ENCODE peak calls at places on chromosomes 13 and 19, in five cellular contexts. One of them, this sample, is unnamed.

GRCh38 chr19:18878058-18878797 is 17.7 kb downstream of the CERS1 start:
- DNase-seq in GM23338: no peak
- DNase-seq in right lobe of liver: no peak
- DNase-seq in heart left ventricle: no peak
- DNase-seq in PC-9: no peak
- DNase-seq in this sample: no peak

GRCh38 chr19:1266116-1266817 is 2.9 kb upstream of the CIRBP start:
- DNase-seq in PC-9: peak; percentile 55
- DNase-seq in heart left ventricle: peak; percentile 91
- DNase-seq in right lobe of liver: peak; percentile 96
- DNase-seq in GM23338: peak; percentile 88
- DNase-seq in this sample: peak; percentile 82

GRCh38 chr19:3039125-3039524 is 10.0 kb upstream of the TLE2 start:
- DNase-seq in heart left ventricle: no peak
- DNase-seq in PC-9: no peak
- DNase-seq in right lobe of liver: no peak
- DNase-seq in GM23338: no peak
- DNase-seq in this sample: no peak

GRCh38 chr19:48479686-48480085 is 10.5 kb downstream of the CYTH2 start:
- DNase-seq in PC-9: no peak
- DNase-seq in heart left ventricle: no peak
- DNase-seq in right lobe of liver: no peak
- DNase-seq in GM23338: peak; percentile 38
- DNase-seq in this sample: no peak

GRCh38 chr19:18330865-18331264 is 8.0 kb upstream of the LSM4 start:
- DNase-seq in right lobe of liver: no peak
- DNase-seq in GM23338: no peak
- DNase-seq in PC-9: no peak
- DNase-seq in heart left ventricle: no peak
- DNase-seq in this sample: no peak

GRCh38 chr13:48600374-48601364 is 53.1 kb upstream of the CYSLTR2 start:
- DNase-seq in GM23338: no peak
- DNase-seq in PC-9: no peak
- DNase-seq in heart left ventricle: no peak
- DNase-seq in right lobe of liver: no peak
- DNase-seq in this sample: no peak

GRCh38 chr19:38488811-38489481 is 55.5 kb downstream of the RYR1 start:
- DNase-seq in heart left ventricle: no peak
- DNase-seq in right lobe of liver: no peak
- DNase-seq in GM23338: no peak
- DNase-seq in PC-9: no peak
- DNase-seq in this sample: no peak

GRCh38 chr13:74250738-74251190 is 116.6 kb upstream of the KLF12 start:
- DNase-seq in right lobe of liver: no peak
- DNase-seq in PC-9: no peak
- DNase-seq in GM23338: no peak
- DNase-seq in heart left ventricle: no peak
- DNase-seq in this sample: no peak

GRCh38 chr13:51924756-51925544 is 63.2 kb downstream of the CCDC70 start:
- DNase-seq in GM23338: no peak
- DNase-seq in heart left ventricle: no peak
- DNase-seq in PC-9: no peak
- DNase-seq in right lobe of liver: no peak
- DNase-seq in this sample: no peak

GRCh38 chr13:51921790-51922740 is 60.3 kb downstream of the CCDC70 start:
- DNase-seq in right lobe of liver: no peak
- DNase-seq in GM23338: no peak
- DNase-seq in PC-9: no peak
- DNase-seq in heart left ventricle: no peak
- DNase-seq in this sample: no peak

GRCh38 chr13:51923983-51924539 is 62.3 kb downstream of the CCDC70 start:
- DNase-seq in GM23338: peak; percentile 75
- DNase-seq in heart left ventricle: peak; percentile 7
- DNase-seq in PC-9: no peak
- DNase-seq in right lobe of liver: no peak
- DNase-seq in this sample: no peak

GRCh38 chr13:51920786-51921185 is 59.0 kb downstream of the CCDC70 start:
- DNase-seq in right lobe of liver: no peak
- DNase-seq in heart left ventricle: no peak
- DNase-seq in GM23338: no peak
- DNase-seq in PC-9: no peak
- DNase-seq in this sample: no peak

GRCh38 chr13:51922771-51923480 is 61.2 kb downstream of the CCDC70 start:
- DNase-seq in PC-9: no peak
- DNase-seq in right lobe of liver: no peak
- DNase-seq in GM23338: no peak
- DNase-seq in heart left ventricle: no peak
- DNase-seq in this sample: no peak
- H3K4me1 ChIP-seq in PC-9: no peaks in the 10 kb centered on the region
- H3K4me1 ChIP-seq in right lobe of liver: no peaks in the 10 kb centered on the region
- H3K4me1 ChIP-seq in GM23338: no peaks in the 10 kb centered on the region
- H3K4me1 ChIP-seq in heart left ventricle: peaks cover 5% of the 10 kb centered on the region
- H3K4me1 ChIP-seq in this sample: no peaks in the 10 kb centered on the region

GRCh38 chr13:23680836-23681235 is 110.6 kb downstream of the TNFRSF19 start:
- DNase-seq in heart left ventricle: no peak
- DNase-seq in GM23338: no peak
- DNase-seq in right lobe of liver: no peak
- DNase-seq in PC-9: no peak
- DNase-seq in this sample: no peak

GRCh38 chr13:23674795-23675640 is 104.8 kb downstream of the TNFRSF19 start:
- DNase-seq in heart left ventricle: no peak
- DNase-seq in PC-9: peak; percentile 64
- DNase-seq in right lobe of liver: no peak
- DNase-seq in GM23338: no peak
- DNase-seq in this sample: no peak

GRCh38 chr13:23681253-23681652 is 111.0 kb downstream of the TNFRSF19 start:
- DNase-seq in GM23338: no peak
- DNase-seq in right lobe of liver: no peak
- DNase-seq in PC-9: no peak
- DNase-seq in heart left ventricle: no peak
- DNase-seq in this sample: no peak

GRCh38 chr13:23679214-23679613 is 109.0 kb downstream of the TNFRSF19 start:
- DNase-seq in PC-9: no peak
- DNase-seq in heart left ventricle: no peak
- DNase-seq in right lobe of liver: no peak
- DNase-seq in GM23338: no peak
- DNase-seq in this sample: no peak

GRCh38 chr13:23678768-23679167 is 108.6 kb downstream of the TNFRSF19 start:
- DNase-seq in right lobe of liver: no peak
- DNase-seq in PC-9: no peak
- DNase-seq in heart left ventricle: no peak
- DNase-seq in GM23338: no peak
- DNase-seq in this sample: no peak
- H3K4me1 ChIP-seq in right lobe of liver: no peaks in the 10 kb centered on the region
- H3K4me1 ChIP-seq in PC-9: peaks cover 12% of the 10 kb centered on the region
- H3K4me1 ChIP-seq in heart left ventricle: peaks cover 4% of the 10 kb centered on the region
- H3K4me1 ChIP-seq in GM23338: peaks cover 7% of the 10 kb centered on the region
- H3K4me1 ChIP-seq in this sample: peaks cover 3% of the 10 kb centered on the region

DNA sequence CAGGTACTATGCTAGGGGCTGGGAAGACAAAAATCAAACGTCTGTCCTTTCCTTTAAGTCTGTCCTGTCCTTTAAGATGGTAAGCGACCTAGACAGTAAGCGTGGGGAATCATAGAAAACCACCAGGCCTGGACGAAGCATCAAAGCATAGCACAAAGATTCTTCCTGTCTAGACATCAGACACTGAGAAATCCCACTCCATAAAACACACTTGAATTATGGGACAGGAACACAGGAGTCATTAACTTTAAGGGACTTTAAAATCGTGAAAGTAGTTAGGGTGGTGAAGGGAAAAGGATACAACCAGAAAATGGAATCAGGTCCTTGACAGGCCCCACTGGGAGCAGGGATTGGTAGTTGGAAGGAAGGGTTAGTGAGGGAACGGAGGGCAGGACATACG is 31.7 kb upstream of the C1QTNF9 start:
- DNase-seq in GM23338: no peak
- DNase-seq in heart left ventricle: no peak
- DNase-seq in right lobe of liver: no peak
- DNase-seq in PC-9: no peak
- DNase-seq in this sample: no peak
- H3K4me1 ChIP-seq in GM23338: no peaks in the 10 kb centered on the region
- H3K4me1 ChIP-seq in heart left ventricle: peaks cover 34% of the 10 kb centered on the region
- H3K4me1 ChIP-seq in right lobe of liver: no peaks in the 10 kb centered on the region
- H3K4me1 ChIP-seq in PC-9: no peaks in the 10 kb centered on the region
- H3K4me1 ChIP-seq in this sample: peaks cover 67% of the 10 kb centered on the region

DNA sequence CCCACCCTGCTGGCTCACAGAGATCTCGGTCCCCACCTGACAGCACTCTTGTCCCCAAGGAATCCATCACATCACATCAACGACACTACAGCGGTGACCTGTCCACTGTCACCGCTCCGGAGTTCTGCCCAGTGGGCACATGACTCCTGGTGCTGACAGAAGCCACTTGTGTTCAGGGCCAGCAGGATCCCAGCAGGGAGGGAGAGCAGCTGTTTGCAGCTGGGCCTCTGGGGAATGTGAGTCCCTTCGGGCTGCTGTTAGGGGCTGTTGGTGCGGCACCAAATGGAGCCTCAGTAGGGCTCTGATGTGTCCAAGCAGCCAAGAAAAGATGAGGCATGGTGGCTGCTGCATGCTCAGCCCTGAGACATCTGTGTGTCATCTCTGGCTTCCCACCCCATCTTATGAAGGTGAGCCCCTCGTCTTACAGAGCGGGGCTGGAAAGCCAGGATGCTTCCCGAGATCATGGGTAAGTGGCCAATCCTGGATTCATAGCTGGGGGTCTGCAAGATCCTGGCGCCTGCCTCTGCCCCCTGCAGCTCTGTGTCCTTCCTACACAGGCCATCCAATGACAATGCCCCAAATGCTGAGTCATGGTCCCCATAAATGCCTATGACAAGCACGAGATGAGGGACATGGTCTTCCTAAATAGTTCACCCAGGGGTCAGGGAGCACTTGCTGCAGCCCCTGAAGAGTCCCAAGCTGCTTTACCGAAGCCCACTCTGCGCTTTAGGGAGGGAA is 56.0 kb downstream of the F2RL3 start:
- DNase-seq in GM23338: no peak
- DNase-seq in PC-9: no peak
- DNase-seq in heart left ventricle: peak; percentile 47
- DNase-seq in right lobe of liver: no peak
- DNase-seq in this sample: no peak
- H3K4me1 ChIP-seq in GM23338: no peaks in the 10 kb centered on the region
- H3K4me1 ChIP-seq in PC-9: no peaks in the 10 kb centered on the region
- H3K4me1 ChIP-seq in heart left ventricle: no peaks in the 10 kb centered on the region
- H3K4me1 ChIP-seq in right lobe of liver: no peaks in the 10 kb centered on the region
- H3K4me1 ChIP-seq in this sample: no peaks in the 10 kb centered on the region

GRCh38 chr19:15195987-15196682 is 4.7 kb downstream of the NOTCH3 start:
- DNase-seq in heart left ventricle: no peak
- DNase-seq in right lobe of liver: no peak
- DNase-seq in PC-9: peak; percentile 92
- DNase-seq in GM23338: peak; percentile 97
- DNase-seq in this sample: no peak
- H3K4me1 ChIP-seq in heart left ventricle: peaks cover 25% of the 10 kb centered on the region
- H3K4me1 ChIP-seq in right lobe of liver: peaks cover 3% of the 10 kb centered on the region
- H3K4me1 ChIP-seq in PC-9: peaks cover 44% of the 10 kb centered on the region
- H3K4me1 ChIP-seq in GM23338: peaks cover 19% of the 10 kb centered on the region
- H3K4me1 ChIP-seq in this sample: peaks cover 11% of the 10 kb centered on the region

GRCh38 chr13:20831254-20831653 is 57.5 kb upstream of the EEF1AKMT1 start:
- DNase-seq in right lobe of liver: no peak
- DNase-seq in PC-9: no peak
- DNase-seq in GM23338: no peak
- DNase-seq in heart left ventricle: no peak
- DNase-seq in this sample: no peak

GRCh38 chr13:20831933-20832332 is 58.2 kb upstream of the EEF1AKMT1 start:
- DNase-seq in GM23338: no peak
- DNase-seq in PC-9: no peak
- DNase-seq in heart left ventricle: no peak
- DNase-seq in right lobe of liver: no peak
- DNase-seq in this sample: no peak

GRCh38 chr13:20826810-20827560 is 53.2 kb upstream of the EEF1AKMT1 start:
- DNase-seq in right lobe of liver: no peak
- DNase-seq in GM23338: no peak
- DNase-seq in PC-9: no peak
- DNase-seq in heart left ventricle: no peak
- DNase-seq in this sample: no peak

GRCh38 chr13:20826301-20826700 is 52.5 kb upstream of the EEF1AKMT1 start:
- DNase-seq in GM23338: no peak
- DNase-seq in right lobe of liver: no peak
- DNase-seq in PC-9: no peak
- DNase-seq in heart left ventricle: no peak
- DNase-seq in this sample: no peak

GRCh38 chr13:20828540-20829364 is 55.0 kb upstream of the EEF1AKMT1 start:
- DNase-seq in PC-9: no peak
- DNase-seq in right lobe of liver: no peak
- DNase-seq in heart left ventricle: peak; percentile 30
- DNase-seq in GM23338: peak; percentile 87
- DNase-seq in this sample: no peak
- H3K4me1 ChIP-seq in PC-9: no peaks in the 10 kb centered on the region
- H3K4me1 ChIP-seq in right lobe of liver: no peaks in the 10 kb centered on the region
- H3K4me1 ChIP-seq in heart left ventricle: peaks cover 34% of the 10 kb centered on the region
- H3K4me1 ChIP-seq in GM23338: peaks cover 18% of the 10 kb centered on the region
- H3K4me1 ChIP-seq in this sample: no peaks in the 10 kb centered on the region

GRCh38 chr19:10691178-10691881 is 9.9 kb upstream of the QTRT1 start:
- DNase-seq in GM23338: no peak
- DNase-seq in right lobe of liver: no peak
- DNase-seq in heart left ventricle: no peak
- DNase-seq in PC-9: peak; percentile 28
- DNase-seq in this sample: no peak
- H3K4me1 ChIP-seq in GM23338: peaks cover 5% of the 10 kb centered on the region
- H3K4me1 ChIP-seq in right lobe of liver: no peaks in the 10 kb centered on the region
- H3K4me1 ChIP-seq in heart left ventricle: peaks cover 17% of the 10 kb centered on the region
- H3K4me1 ChIP-seq in PC-9: no peaks in the 10 kb centered on the region
- H3K4me1 ChIP-seq in this sample: peaks cover 11% of the 10 kb centered on the region

GRCh38 chr13:49995535-49996165 is 1.2 kb upstream of the TRIM13 start:
- DNase-seq in PC-9: no peak
- DNase-seq in heart left ventricle: no peak
- DNase-seq in GM23338: peak; percentile 49
- DNase-seq in right lobe of liver: no peak
- DNase-seq in this sample: no peak

GRCh38 chr13:49997935-49998334 is 1.1 kb downstream of the TRIM13 start:
- DNase-seq in PC-9: peak; percentile 44
- DNase-seq in heart left ventricle: no peak
- DNase-seq in right lobe of liver: no peak
- DNase-seq in GM23338: peak; percentile 54
- DNase-seq in this sample: no peak

GRCh38 chr13:49998714-49999624 is 2.1 kb downstream of the TRIM13 start:
- DNase-seq in heart left ventricle: no peak
- DNase-seq in PC-9: no peak
- DNase-seq in right lobe of liver: no peak
- DNase-seq in GM23338: peak; percentile 95
- DNase-seq in this sample: no peak

GRCh38 chr13:49996951-49997895 is at the start of gene TRIM13:
- DNase-seq in PC-9: peak; percentile 73
- DNase-seq in GM23338: peak; percentile 92
- DNase-seq in right lobe of liver: peak; percentile 89
- DNase-seq in heart left ventricle: peak; percentile 91
- DNase-seq in this sample: peak; percentile 56

GRCh38 chr13:49996166-49996915 is 501 bp upstream of the TRIM13 start:
- DNase-seq in GM23338: peak; percentile 96
- DNase-seq in PC-9: peak; percentile 72
- DNase-seq in right lobe of liver: peak; percentile 95
- DNase-seq in heart left ventricle: peak; percentile 95
- DNase-seq in this sample: peak; percentile 76
- H3K4me1 ChIP-seq in GM23338: peaks cover 14% of the 10 kb centered on the region
- H3K4me1 ChIP-seq in PC-9: peaks cover 13% of the 10 kb centered on the region
- H3K4me1 ChIP-seq in right lobe of liver: no peaks in the 10 kb centered on the region
- H3K4me1 ChIP-seq in heart left ventricle: peaks cover 36% of the 10 kb centered on the region
- H3K4me1 ChIP-seq in this sample: peaks cover 27% of the 10 kb centered on the region